ENCODE peak calls at places on chromosomes 3 and 15, in seven cellular contexts. E is K562, Y is HepG2, X is SK-N-SH, U is GM12891, Q is GM12878, M is H1. Z is an unnamed sample.

GRCh38 chr3:69439683-69440270 is 53.9 kb upstream of the FRMD4B start:
- DNase-seq in Q (peak; percentile 16), M (no peak), U (no peak), E (no peak), X (no peak), Y (peak; percentile 3), Z (no peak)

GRCh38 chr3:71495708-71496472 is 87.6 kb downstream of the FOXP1 start:
- DNase-seq in E (no peak), X (no peak), Y (peak; percentile 5), U (no peak), Q (no peak), M (no peak), Z (no peak)

GRCh38 chr3:55907616-55908015 is 420.5 kb upstream of the WNT5A start:
- DNase-seq in Y (no peak), X (peak; percentile 19), M (no peak), Q (no peak), E (no peak), U (no peak), Z (no peak)

GRCh38 chr3:181432992-181433391 is 278.7 kb upstream of the SOX2 start:
- DNase-seq in M (no peak), E (no peak), X (no peak), Y (no peak), Q (no peak), U (no peak), Z (no peak)

GRCh38 chr15:71080166-71080565 is 35.1 kb upstream of the THSD4 start:
- DNase-seq in Q (no peak), X (no peak), M (no peak), Y (no peak), U (no peak), E (no peak), Z (no peak)

GRCh38 chr3:3686907-3687648 is 112.2 kb upstream of the LRRN1 start:
- DNase-seq in E (no peak), Q (no peak), Y (no peak), M (no peak), X (no peak), U (no peak), Z (no peak)

GRCh38 chr3:11379238-11379823 is 107.1 kb downstream of the ATG7 start:
- DNase-seq in U (no peak), Q (peak; percentile 13), Y (peak; percentile 24), X (peak; percentile 56), E (no peak), M (no peak), Z (no peak)

GRCh38 chr3:39135170-39135805 is 18.1 kb downstream of the CSRNP1 start:
- DNase-seq in X (no peak), E (no peak), M (no peak), Q (no peak), U (no peak), Y (no peak), Z (no peak)

GRCh38 chr3:14248849-14249523 is 70.4 kb downstream of the LSM3 start:
- DNase-seq in Y (peak; percentile 80), M (no peak), E (no peak), U (no peak), X (no peak), Q (no peak), Z (no peak)

GRCh38 chr3:150170843-150171513 is 200.3 kb upstream of the PFN2 start:
- DNase-seq in U (no peak), Q (no peak), M (no peak), E (no peak), X (no peak), Y (no peak), Z (no peak)

GRCh38 chr15:23855947-23856346 is 168.8 kb upstream of the NDN start:
- DNase-seq in M (no peak), Q (no peak), E (no peak), X (no peak), U (no peak), Y (no peak), Z (no peak)

GRCh38 chr3:189573004-189573403 is 58.2 kb upstream of the TP63 start:
- DNase-seq in Q (peak; percentile 39), X (no peak), U (no peak), M (no peak), E (no peak), Y (no peak), Z (no peak)

GRCh38 chr3:128714887-128715496 is 11.0 kb upstream of the RAB7A start:
- DNase-seq in X (no peak), M (no peak), Q (no peak), E (no peak), Y (no peak), U (no peak), Z (no peak)

GRCh38 chr3:13194285-13195209 is 121.3 kb upstream of the IQSEC1 start:
- DNase-seq in M (no peak), U (no peak), E (no peak), X (no peak), Q (no peak), Y (peak; percentile 77), Z (no peak)

GRCh38 chr15:52137432-52138357 is 25.1 kb upstream of the BCL2L10 start:
- DNase-seq in M (no peak), E (peak; percentile 18), U (no peak), X (no peak), Q (no peak), Y (peak; percentile 81), Z (no peak)
- TF ChIP-seq TAF1 in M (no peak), E (no peak), U (no peak), X (no peak), Q (no peak), Y (no peak), Z (no peak)

GRCh38 chr3:153221748-153222162 is 59.7 kb downstream of the RAP2B start:
- DNase-seq in U (peak; percentile 24), E (peak; percentile 23), X (peak; percentile 8), Q (peak; percentile 31), M (no peak), Y (no peak), Z (peak; percentile 5)
- TF ChIP-seq POLR2AphosphoS5 in U (no peak), E (peak; percentile 61), X (peak; percentile 87), Q (no peak), M (no peak), Y (no peak), Z (no peak)

GRCh38 chr3:32428092-32429068 is 36.7 kb downstream of the CMTM7 start:
- DNase-seq in X (no peak), E (no peak), Y (no peak), U (no peak), Q (no peak), M (peak; percentile 43), Z (peak; percentile 48)
- TF ChIP-seq TAF1 in X (no peak), E (no peak), Y (no peak), U (no peak), Q (no peak), M (no peak), Z (no peak)

GRCh38 chr3:52052831-52053306 is 3.5 kb downstream of the DUSP7 start:
- DNase-seq in U (no peak), X (peak; percentile 76), E (peak; percentile 45), Q (peak; percentile 36), Y (peak; percentile 53), M (peak; percentile 82), Z (no peak)
- TF ChIP-seq POLR2AphosphoS5 in U (no peak), X (no peak), E (no peak), Q (no peak), Y (no peak), M (no peak), Z (no peak)

GRCh38 chr3:88019024-88019423 is 39.8 kb downstream of the CGGBP1 start:
- DNase-seq in X (no peak), U (no peak), Y (no peak), M (no peak), Q (no peak), E (no peak), Z (no peak)
- TF ChIP-seq TAF1 in X (no peak), U (no peak), Y (no peak), M (no peak), Q (no peak), E (no peak), Z (no peak)

GRCh38 chr15:96353378-96353930 is 23.0 kb downstream of the NR2F2 start:
- DNase-seq in Y (no peak), X (no peak), M (no peak), E (no peak), U (no peak), Q (no peak), Z (no peak)
- TF ChIP-seq POLR2AphosphoS5 in Y (no peak), X (no peak), M (no peak), E (no peak), U (no peak), Q (no peak), Z (no peak)

GRCh38 chr3:113747719-113748046 is 848 bp downstream of the ATP6V1A start:
- DNase-seq in U (no peak), Q (peak; percentile 30), M (no peak), Y (peak; percentile 9), X (no peak), E (no peak), Z (no peak)
- TF ChIP-seq TAF1 in U (no peak), Q (no peak), M (no peak), Y (no peak), X (no peak), E (no peak), Z (no peak)

GRCh38 chr15:99095626-99096025 is 9.3 kb upstream of the SYNM start:
- DNase-seq in Q (no peak), M (no peak), X (no peak), U (no peak), Y (no peak), E (no peak), Z (no peak)

GRCh38 chr15:99097441-99098410 is 7.2 kb upstream of the SYNM start:
- DNase-seq in X (no peak), Q (no peak), E (no peak), U (no peak), Y (no peak), M (no peak), Z (no peak)

GRCh38 chr15:99098426-99098825 is 6.5 kb upstream of the SYNM start:
- DNase-seq in E (no peak), Y (no peak), M (no peak), Q (no peak), X (no peak), U (no peak), Z (no peak)

GRCh38 chr15:99096173-99096893 is 8.5 kb upstream of the SYNM start:
- DNase-seq in X (no peak), U (no peak), M (no peak), E (no peak), Y (no peak), Q (no peak), Z (no peak)

GRCh38 chr15:99096894-99097426 is 7.9 kb upstream of the SYNM start:
- DNase-seq in X (no peak), Q (no peak), U (no peak), Y (no peak), E (no peak), M (no peak), Z (no peak)
- TF ChIP-seq POLR2AphosphoS5 in X (no peak), Q (no peak), U (no peak), Y (no peak), E (no peak), M (no peak), Z (no peak)

Z was measured in GM12892.